ENCODE peak calls at places on chromosomes 7 and 10, in seven cellular contexts. D is cardiac muscle cell, R is BE2C, K is HFF-Myc, B is left ventricle myocardium inferior, Z is ovary, T is fibroblast of lung. I is an unnamed sample.

GRCh38 chr10:47332371-47332770 is 10.1 kb downstream of the GDF2 start:
- DNase-seq in D (no peak), R (no peak), K (no peak), B (no peak), Z (no peak), T (no peak), I (no peak)

GRCh38 chr7:1691601-1692499 is 21.8 kb downstream of the ELFN1 start:
- DNase-seq in D (no peak), R (no peak), K (no peak), B (peak), Z (no peak), T (peak), I (no peak)

GRCh38 chr10:119030421-119031250 is 1.1 kb downstream of the NANOS1 start:
- DNase-seq in D (peak), R (peak), K (no peak), B (peak), Z (peak), T (peak), I (peak)

GRCh38 chr10:26727005-26727404 is 29.5 kb downstream of the PDSS1 start:
- DNase-seq in D (no peak), R (no peak), K (no peak), B (no peak), Z (no peak), T (no peak), I (no peak)

GRCh38 chr7:87517136-87517805 is 41.8 kb upstream of the ABCB4 start:
- DNase-seq in D (no peak), R (no peak), K (peak), B (no peak), Z (no peak), T (peak), I (peak)

GRCh38 chr7:114392686-114393085 is 21.9 kb upstream of the FOXP2 start:
- DNase-seq in D (no peak), R (no peak), K (no peak), B (no peak), Z (no peak), T (peak), I (peak)

GRCh38 chr10:116451956-116452720 is 24.5 kb downstream of the PNLIPRP3 start:
- DNase-seq in D (no peak), R (no peak), K (no peak), B (no peak), Z (no peak), T (no peak), I (no peak)

GRCh38 chr10:14654821-14655382 is 119.8 kb downstream of the FAM107B start:
- DNase-seq in D (no peak), R (no peak), K (no peak), B (no peak), Z (no peak), T (no peak), I (no peak)

GRCh38 chr7:41298343-41298875 is 404.5 kb downstream of the INHBA start:
- DNase-seq in D (no peak), R (no peak), K (peak), B (no peak), Z (no peak), T (no peak), I (peak)

GRCh38 chr10:119131512-119132240 is 27.8 kb downstream of the DENND10 start:
- DNase-seq in D (no peak), R (no peak), K (no peak), B (no peak), Z (no peak), T (no peak), I (peak)

GRCh38 chr7:92133133-92133736 is 1.0 kb downstream of the CYP51A1 start:
- DNase-seq in D (no peak), R (no peak), K (no peak), B (no peak), Z (no peak), T (peak), I (peak)

GRCh38 chr10:101444058-101444457 is 90.1 kb downstream of the BTRC start:
- DNase-seq in D (no peak), R (no peak), K (no peak), B (no peak), Z (no peak), T (no peak), I (no peak)
- TF ChIP-seq CTCF in D (peak), R (peak), K (no peak), B (peak), Z (no peak), T (peak), I (peak)

GRCh38 chr7:130900471-130901076 is 166.6 kb upstream of the KLF14 start:
- DNase-seq in D (no peak), R (no peak), K (no peak), B (no peak), Z (no peak), T (no peak), I (no peak)
- H3K4me3 ChIP-seq in D (no peak), R (no peak), K (no peak), B (no peak), Z (no peak), T (peak), I (no peak)

GRCh38 chr10:11282156-11282555 is 264.5 kb downstream of the CELF2 start:
- DNase-seq in D (no peak), R (no peak), K (no peak), B (no peak), Z (no peak), T (no peak), I (no peak)

GRCh38 chr10:11286261-11286989 is 268.8 kb downstream of the CELF2 start:
- DNase-seq in D (no peak), R (no peak), K (no peak), B (no peak), Z (no peak), T (no peak), I (no peak)

GRCh38 chr10:11284291-11285085 is 266.8 kb downstream of the CELF2 start:
- DNase-seq in D (no peak), R (no peak), K (no peak), B (no peak), Z (no peak), T (peak), I (no peak)

GRCh38 chr10:11282661-11283060 is 265.0 kb downstream of the CELF2 start:
- DNase-seq in D (no peak), R (no peak), K (no peak), B (no peak), Z (no peak), T (no peak), I (no peak)

DNA sequence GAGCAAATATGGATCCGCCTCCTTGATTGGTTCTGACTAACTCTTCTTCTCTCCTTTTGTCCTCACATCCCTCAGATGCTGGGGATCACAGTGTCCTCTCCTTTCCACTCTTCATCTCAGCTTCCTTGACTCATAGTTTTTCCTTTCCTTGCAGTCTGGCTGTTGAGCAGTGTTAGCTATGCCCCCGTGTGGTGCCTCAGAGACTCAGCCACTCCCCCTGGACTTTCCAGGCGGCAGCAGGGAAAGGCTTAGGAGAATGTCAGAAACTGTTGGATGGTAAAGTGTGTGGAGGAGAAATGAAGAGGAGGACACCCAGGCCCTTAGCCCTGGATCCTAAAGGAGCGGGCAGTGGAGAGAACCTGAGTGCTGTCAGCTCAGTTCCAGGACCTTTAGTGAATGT is 267.5 kb downstream of the CELF2 start:
- DNase-seq in D (no peak), R (no peak), K (no peak), B (no peak), Z (no peak), T (no peak), I (no peak)
- TF ChIP-seq CTCF in D (peak), R (no peak), K (peak), B (peak), Z (no peak), T (peak), I (peak)

GRCh38 chr7:3598855-3599254 is 297.8 kb downstream of the SDK1 start:
- DNase-seq in D (no peak), R (no peak), K (no peak), B (no peak), Z (no peak), T (no peak), I (no peak)
- H3K4me3 ChIP-seq in D (no peak), R (no peak), K (no peak), B (no peak), Z (no peak), T (no peak), I (no peak)